ENCODE peak calls at places on chromosomes 4 and X, in seven cellular contexts. One of them, this sample, is unnamed.

GRCh38 chr4:26178874-26179273 is 141.9 kb upstream of the RBPJ start:
- DNase-seq in CD4-positive, alpha-beta T cell: no peak
- DNase-seq in transverse colon: peak; percentile 28
- DNase-seq in hepatocyte: no peak
- DNase-seq in adrenal gland: no peak
- DNase-seq in brain microvascular endothelial cell: peak; percentile 32
- DNase-seq in heart right ventricle: peak; percentile 61
- DNase-seq in this sample: no peak

GRCh38 chrX:23720117-23720677 is 22.9 kb downstream of the ACOT9 start:
- DNase-seq in CD4-positive, alpha-beta T cell: no peak
- DNase-seq in transverse colon: no peak
- DNase-seq in hepatocyte: no peak
- DNase-seq in adrenal gland: no peak
- DNase-seq in brain microvascular endothelial cell: no peak
- DNase-seq in heart right ventricle: no peak
- DNase-seq in this sample: no peak

GRCh38 chrX:3176439-3176820 is 135.2 kb downstream of the ARSF start:
- DNase-seq in CD4-positive, alpha-beta T cell: no peak
- DNase-seq in transverse colon: no peak
- DNase-seq in hepatocyte: peak; percentile 7
- DNase-seq in adrenal gland: no peak
- DNase-seq in brain microvascular endothelial cell: no peak
- DNase-seq in heart right ventricle: no peak
- DNase-seq in this sample: no peak

GRCh38 chr4:68498413-68499007 is 51.2 kb downstream of the TMPRSS11E start:
- DNase-seq in CD4-positive, alpha-beta T cell: peak; percentile 48
- DNase-seq in transverse colon: peak; percentile 73
- DNase-seq in hepatocyte: peak; percentile 84
- DNase-seq in adrenal gland: peak; percentile 70
- DNase-seq in brain microvascular endothelial cell: peak; percentile 34
- DNase-seq in heart right ventricle: peak; percentile 25
- DNase-seq in this sample: peak; percentile 76

GRCh38 chrX:13659057-13659456 is 6.1 kb downstream of the TCEANC start:
- DNase-seq in CD4-positive, alpha-beta T cell: no peak
- DNase-seq in transverse colon: no peak
- DNase-seq in hepatocyte: no peak
- DNase-seq in adrenal gland: no peak
- DNase-seq in brain microvascular endothelial cell: peak; percentile 19
- DNase-seq in heart right ventricle: no peak
- DNase-seq in this sample: no peak

GRCh38 chrX:150569155-150569477 is 695 bp downstream of the MTM1 start:
- DNase-seq in CD4-positive, alpha-beta T cell: peak; percentile 46
- DNase-seq in transverse colon: peak; percentile 47
- DNase-seq in hepatocyte: peak; percentile 46
- DNase-seq in adrenal gland: peak; percentile 67
- DNase-seq in brain microvascular endothelial cell: peak; percentile 3
- DNase-seq in heart right ventricle: no peak
- DNase-seq in this sample: no peak

GRCh38 chr4:65670331-65671031 is at the start of gene EPHA5:
- DNase-seq in CD4-positive, alpha-beta T cell: no peak
- DNase-seq in transverse colon: no peak
- DNase-seq in hepatocyte: peak; percentile 79
- DNase-seq in adrenal gland: peak; percentile 66
- DNase-seq in brain microvascular endothelial cell: peak; percentile 93
- DNase-seq in heart right ventricle: peak; percentile 22
- DNase-seq in this sample: peak; percentile 47

GRCh38 chr4:65450899-65451298 is 219.4 kb downstream of the EPHA5 start:
- DNase-seq in CD4-positive, alpha-beta T cell: no peak
- DNase-seq in transverse colon: no peak
- DNase-seq in hepatocyte: no peak
- DNase-seq in adrenal gland: no peak
- DNase-seq in brain microvascular endothelial cell: no peak
- DNase-seq in heart right ventricle: no peak
- DNase-seq in this sample: no peak

GRCh38 chrX:103073442-103073841 is 9.5 kb upstream of the BEX1 start:
- DNase-seq in CD4-positive, alpha-beta T cell: no peak
- DNase-seq in transverse colon: no peak
- DNase-seq in hepatocyte: no peak
- DNase-seq in adrenal gland: no peak
- DNase-seq in brain microvascular endothelial cell: peak; percentile 33
- DNase-seq in heart right ventricle: no peak
- DNase-seq in this sample: no peak

GRCh38 chr4:121822796-121823504 is 733 bp downstream of the CCNA2 start:
- DNase-seq in CD4-positive, alpha-beta T cell: peak; percentile 4
- DNase-seq in transverse colon: peak; percentile 25
- DNase-seq in hepatocyte: peak; percentile 45
- DNase-seq in adrenal gland: peak; percentile 60
- DNase-seq in brain microvascular endothelial cell: peak; percentile 24
- DNase-seq in heart right ventricle: peak; percentile 11
- DNase-seq in this sample: peak; percentile 34

GRCh38 chr4:121462660-121463261 is 81.9 kb upstream of the QRFPR start:
- DNase-seq in CD4-positive, alpha-beta T cell: peak; percentile 20
- DNase-seq in transverse colon: peak; percentile 20
- DNase-seq in hepatocyte: peak; percentile 82
- DNase-seq in adrenal gland: peak; percentile 71
- DNase-seq in brain microvascular endothelial cell: peak; percentile 60
- DNase-seq in heart right ventricle: peak; percentile 70
- DNase-seq in this sample: peak; percentile 69

GRCh38 chrX:108309144-108309543 is 129.1 kb downstream of the COL4A6 start:
- DNase-seq in CD4-positive, alpha-beta T cell: no peak
- DNase-seq in transverse colon: no peak
- DNase-seq in hepatocyte: peak; percentile 39
- DNase-seq in adrenal gland: no peak
- DNase-seq in brain microvascular endothelial cell: peak; percentile 89
- DNase-seq in heart right ventricle: no peak
- DNase-seq in this sample: no peak

GRCh38 chr4:165201806-165202205 is 5.6 kb upstream of the KLHL2 start:
- DNase-seq in CD4-positive, alpha-beta T cell: no peak
- DNase-seq in transverse colon: no peak
- DNase-seq in hepatocyte: no peak
- DNase-seq in adrenal gland: no peak
- DNase-seq in brain microvascular endothelial cell: no peak
- DNase-seq in heart right ventricle: no peak
- DNase-seq in this sample: no peak

GRCh38 chrX:32852203-32852602 is 359.1 kb downstream of the DMD start:
- DNase-seq in CD4-positive, alpha-beta T cell: no peak
- DNase-seq in transverse colon: no peak
- DNase-seq in hepatocyte: no peak
- DNase-seq in adrenal gland: no peak
- DNase-seq in brain microvascular endothelial cell: no peak
- DNase-seq in heart right ventricle: no peak
- DNase-seq in this sample: no peak

DNA sequence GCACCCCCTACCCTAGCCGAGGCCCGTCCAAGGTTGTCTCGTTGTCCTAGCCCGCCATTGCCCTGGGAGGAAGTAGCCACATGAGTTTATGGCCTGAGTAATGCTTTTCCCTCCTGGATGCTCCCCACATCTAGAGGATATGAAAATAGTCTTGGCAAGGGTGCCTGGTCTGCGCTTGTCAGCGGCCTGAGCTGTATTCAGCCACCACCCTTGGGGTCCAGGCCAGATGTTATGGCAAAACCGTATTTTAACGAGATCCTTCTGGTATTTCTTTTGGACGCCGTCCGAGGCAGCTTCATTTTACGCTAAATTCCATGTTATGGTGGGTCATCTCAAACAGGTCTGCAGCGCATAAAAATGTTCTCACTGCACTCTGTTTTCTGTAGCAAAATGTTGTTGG is 89.3 kb downstream of the GPR143 start:
- DNase-seq in CD4-positive, alpha-beta T cell: no peak
- DNase-seq in transverse colon: no peak
- DNase-seq in hepatocyte: no peak
- DNase-seq in adrenal gland: no peak
- DNase-seq in brain microvascular endothelial cell: no peak
- DNase-seq in heart right ventricle: no peak
- DNase-seq in this sample: no peak
- H3K27ac ChIP-seq in CD4-positive, alpha-beta T cell: no peak overlapping the region
- H3K27ac ChIP-seq in transverse colon: peak overlapping the region; percentile 63
- H3K27ac ChIP-seq in hepatocyte: no peak overlapping the region
- H3K27ac ChIP-seq in adrenal gland: no peak overlapping the region
- H3K27ac ChIP-seq in brain microvascular endothelial cell: no peak overlapping the region
- H3K27ac ChIP-seq in heart right ventricle: no peak overlapping the region
- H3K27ac ChIP-seq in this sample: no peak overlapping the region

DNA sequence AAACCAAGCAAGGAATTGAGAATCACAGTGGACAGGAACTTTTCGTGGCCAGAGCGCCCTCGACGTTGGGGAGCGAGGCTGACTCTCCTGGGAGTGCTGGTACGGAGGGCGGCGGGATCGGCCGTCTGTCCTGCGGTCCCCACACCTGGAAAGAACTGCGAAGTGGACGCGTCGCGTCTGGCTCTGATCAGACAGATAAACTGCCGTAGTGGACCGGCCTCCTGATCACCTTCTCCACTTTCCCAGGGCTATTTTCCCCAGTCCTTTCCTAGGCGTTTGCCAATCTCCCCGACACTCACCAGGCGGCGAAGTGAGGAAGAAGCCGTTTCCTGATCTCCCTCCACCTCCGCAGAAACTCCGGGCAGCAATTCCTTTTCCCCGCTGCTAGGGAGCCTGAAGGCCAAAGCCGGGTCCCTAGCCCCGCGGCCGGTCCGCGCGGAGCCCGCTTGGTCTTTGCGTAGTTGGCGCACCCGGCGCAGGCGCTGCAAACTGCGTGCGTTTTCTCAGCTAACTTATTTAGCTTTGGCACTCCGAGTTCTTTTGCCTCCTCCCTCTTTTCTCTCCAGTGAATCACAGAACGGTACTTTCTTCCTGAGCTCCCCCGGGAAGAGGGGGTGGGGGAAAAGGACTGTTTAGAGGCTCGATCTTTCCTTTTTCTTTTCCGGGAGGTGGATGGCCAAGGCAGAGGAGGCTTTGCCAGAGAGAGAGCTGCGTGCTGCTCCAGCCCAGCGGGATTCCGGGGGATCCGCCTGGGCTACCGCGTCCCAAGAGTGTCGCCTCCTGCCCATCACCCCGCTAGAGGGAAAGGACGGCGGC is at the start of gene ARSJ:
- DNase-seq in CD4-positive, alpha-beta T cell: no peak
- DNase-seq in transverse colon: peak; percentile 54
- DNase-seq in hepatocyte: peak; percentile 80
- DNase-seq in adrenal gland: peak; percentile 62
- DNase-seq in brain microvascular endothelial cell: peak; percentile 76
- DNase-seq in heart right ventricle: peak; percentile 34
- DNase-seq in this sample: peak; percentile 47
- TF ChIP-seq CTCF in CD4-positive, alpha-beta T cell: no peak
- TF ChIP-seq CTCF in transverse colon: no peak
- TF ChIP-seq CTCF in hepatocyte: no peak
- TF ChIP-seq CTCF in adrenal gland: no peak
- TF ChIP-seq CTCF in brain microvascular endothelial cell: peak; percentile 46
- TF ChIP-seq CTCF in heart right ventricle: no peak
- TF ChIP-seq CTCF in this sample: no peak

DNA sequence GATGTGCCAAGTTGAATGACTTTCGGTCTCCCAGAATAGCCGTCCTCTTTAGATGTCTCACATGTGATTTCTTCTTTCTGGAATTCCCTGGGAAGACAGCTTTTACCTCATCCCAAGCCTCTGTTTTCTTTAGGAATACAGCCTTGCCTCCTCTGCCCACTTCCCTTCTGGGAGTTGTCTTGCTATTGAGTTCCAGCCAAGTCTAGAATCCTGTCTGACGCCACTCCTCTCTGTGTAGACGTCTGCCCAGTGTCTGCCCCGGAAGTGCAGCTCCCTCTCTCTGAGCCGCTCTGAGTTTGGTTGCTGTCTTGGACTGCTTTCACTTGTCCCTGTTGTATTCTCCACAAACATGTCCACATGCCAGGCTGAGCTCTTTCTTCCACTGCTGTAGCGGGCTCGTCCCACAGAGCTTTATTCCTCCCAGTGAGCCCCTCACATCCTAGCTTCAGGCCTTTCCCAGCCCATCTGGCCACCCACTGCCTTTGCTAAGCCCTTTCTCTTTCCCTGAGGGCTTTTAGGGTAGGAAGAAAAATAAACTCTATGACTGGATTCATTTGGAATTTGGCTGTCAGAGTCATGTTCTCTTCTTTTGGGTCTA is 9.0 kb upstream of the IGFBP7 start:
- DNase-seq in CD4-positive, alpha-beta T cell: no peak
- DNase-seq in transverse colon: peak; percentile 54
- DNase-seq in hepatocyte: peak; percentile 53
- DNase-seq in adrenal gland: peak; percentile 78
- DNase-seq in brain microvascular endothelial cell: peak; percentile 96
- DNase-seq in heart right ventricle: peak; percentile 74
- DNase-seq in this sample: no peak
- H3K27ac ChIP-seq in CD4-positive, alpha-beta T cell: no peak overlapping the region
- H3K27ac ChIP-seq in transverse colon: peak overlapping the region; percentile 85
- H3K27ac ChIP-seq in hepatocyte: peak overlapping the region; percentile 75
- H3K27ac ChIP-seq in adrenal gland: peak overlapping the region; percentile 73
- H3K27ac ChIP-seq in brain microvascular endothelial cell: peak overlapping the region; percentile 91
- H3K27ac ChIP-seq in heart right ventricle: peak overlapping the region; percentile 90
- H3K27ac ChIP-seq in this sample: no peak overlapping the region

GRCh38 chr4:109913842-109914241 is 1.2 kb downstream of the EGF start:
- DNase-seq in CD4-positive, alpha-beta T cell: no peak
- DNase-seq in transverse colon: no peak
- DNase-seq in hepatocyte: no peak
- DNase-seq in adrenal gland: no peak
- DNase-seq in brain microvascular endothelial cell: no peak
- DNase-seq in heart right ventricle: no peak
- DNase-seq in this sample: no peak

GRCh38 chr4:109914356-109914755 is 1.7 kb downstream of the EGF start:
- DNase-seq in CD4-positive, alpha-beta T cell: no peak
- DNase-seq in transverse colon: no peak
- DNase-seq in hepatocyte: peak; percentile 20
- DNase-seq in adrenal gland: no peak
- DNase-seq in brain microvascular endothelial cell: no peak
- DNase-seq in heart right ventricle: no peak
- DNase-seq in this sample: peak; percentile 10

GRCh38 chr4:109912706-109913621 is at the start of gene EGF:
- DNase-seq in CD4-positive, alpha-beta T cell: no peak
- DNase-seq in transverse colon: no peak
- DNase-seq in hepatocyte: peak; percentile 64
- DNase-seq in adrenal gland: no peak
- DNase-seq in brain microvascular endothelial cell: peak; percentile 33
- DNase-seq in heart right ventricle: peak; percentile 32
- DNase-seq in this sample: peak; percentile 44

GRCh38 chr4:109908741-109909140 is 3.9 kb upstream of the EGF start:
- DNase-seq in CD4-positive, alpha-beta T cell: no peak
- DNase-seq in transverse colon: no peak
- DNase-seq in hepatocyte: no peak
- DNase-seq in adrenal gland: no peak
- DNase-seq in brain microvascular endothelial cell: no peak
- DNase-seq in heart right ventricle: no peak
- DNase-seq in this sample: no peak

GRCh38 chr4:109910261-109910660 is 2.4 kb upstream of the EGF start:
- DNase-seq in CD4-positive, alpha-beta T cell: no peak
- DNase-seq in transverse colon: no peak
- DNase-seq in hepatocyte: peak; percentile 52
- DNase-seq in adrenal gland: no peak
- DNase-seq in brain microvascular endothelial cell: no peak
- DNase-seq in heart right ventricle: no peak
- DNase-seq in this sample: no peak
- TF ChIP-seq CTCF in CD4-positive, alpha-beta T cell: no peak
- TF ChIP-seq CTCF in transverse colon: no peak
- TF ChIP-seq CTCF in hepatocyte: no peak
- TF ChIP-seq CTCF in adrenal gland: no peak
- TF ChIP-seq CTCF in brain microvascular endothelial cell: no peak
- TF ChIP-seq CTCF in heart right ventricle: no peak
- TF ChIP-seq CTCF in this sample: no peak

This sample was measured in body of pancreas.